ENCODE peak calls at places on chromosomes 16 and 17, in nine cellular contexts. One of them, this sample, is unnamed.

GRCh38 chr16:88804173-88804551 is 573 bp downstream of the CDT1 start:
- DNase-seq in heart right ventricle: no peak
- DNase-seq in HCT116: no peak
- DNase-seq in CD8-positive, alpha-beta memory T cell: no peak
- DNase-seq in AG10803: no peak
- DNase-seq in skeletal muscle cell: no peak
- DNase-seq in mesendoderm: no peak
- DNase-seq in right cardiac atrium: peak; percentile 68
- DNase-seq in HFF-Myc: no peak
- DNase-seq in this sample: no peak

GRCh38 chr17:39187152-39187830 is 10.2 kb downstream of the CACNB1 start:
- DNase-seq in CD8-positive, alpha-beta memory T cell: no peak
- DNase-seq in HFF-Myc: no peak
- DNase-seq in HCT116: no peak
- DNase-seq in skeletal muscle cell: no peak
- DNase-seq in AG10803: no peak
- DNase-seq in mesendoderm: no peak
- DNase-seq in right cardiac atrium: no peak
- DNase-seq in heart right ventricle: no peak
- DNase-seq in this sample: no peak

GRCh38 chr16:67179421-67180080 is 4.2 kb downstream of the MATCAP1 start:
- DNase-seq in CD8-positive, alpha-beta memory T cell: no peak
- DNase-seq in AG10803: no peak
- DNase-seq in mesendoderm: peak; percentile 29
- DNase-seq in heart right ventricle: no peak
- DNase-seq in HFF-Myc: no peak
- DNase-seq in right cardiac atrium: peak; percentile 45
- DNase-seq in HCT116: no peak
- DNase-seq in skeletal muscle cell: no peak
- DNase-seq in this sample: no peak

GRCh38 chr17:28577466-28577824 is 750 bp upstream of the ALDOC start:
- DNase-seq in heart right ventricle: no peak
- DNase-seq in CD8-positive, alpha-beta memory T cell: no peak
- DNase-seq in HFF-Myc: no peak
- DNase-seq in mesendoderm: no peak
- DNase-seq in right cardiac atrium: no peak
- DNase-seq in AG10803: no peak
- DNase-seq in skeletal muscle cell: no peak
- DNase-seq in HCT116: no peak
- DNase-seq in this sample: no peak

GRCh38 chr17:47199627-47200324 is 9.4 kb upstream of the MYL4 start:
- DNase-seq in CD8-positive, alpha-beta memory T cell: no peak
- DNase-seq in HCT116: no peak
- DNase-seq in AG10803: no peak
- DNase-seq in heart right ventricle: no peak
- DNase-seq in skeletal muscle cell: no peak
- DNase-seq in right cardiac atrium: no peak
- DNase-seq in HFF-Myc: no peak
- DNase-seq in mesendoderm: no peak
- DNase-seq in this sample: no peak

GRCh38 chr17:7704601-7705268 is at the start of gene EFNB3:
- DNase-seq in HFF-Myc: no peak
- DNase-seq in skeletal muscle cell: no peak
- DNase-seq in mesendoderm: peak; percentile 88
- DNase-seq in HCT116: no peak
- DNase-seq in heart right ventricle: no peak
- DNase-seq in CD8-positive, alpha-beta memory T cell: no peak
- DNase-seq in right cardiac atrium: no peak
- DNase-seq in AG10803: no peak
- DNase-seq in this sample: peak; percentile 83

GRCh38 chr17:81151039-81151677 is 14.1 kb upstream of the PVALEF start:
- DNase-seq in AG10803: no peak
- DNase-seq in CD8-positive, alpha-beta memory T cell: no peak
- DNase-seq in HFF-Myc: no peak
- DNase-seq in HCT116: no peak
- DNase-seq in heart right ventricle: no peak
- DNase-seq in mesendoderm: no peak
- DNase-seq in right cardiac atrium: peak; percentile 36
- DNase-seq in skeletal muscle cell: no peak
- DNase-seq in this sample: peak; percentile 57

GRCh38 chr16:90057738-90058173 is 19.4 kb downstream of the PRDM7 start:
- DNase-seq in HFF-Myc: peak; percentile 37
- DNase-seq in skeletal muscle cell: peak; percentile 52
- DNase-seq in mesendoderm: no peak
- DNase-seq in HCT116: peak; percentile 28
- DNase-seq in heart right ventricle: no peak
- DNase-seq in CD8-positive, alpha-beta memory T cell: no peak
- DNase-seq in right cardiac atrium: no peak
- DNase-seq in AG10803: peak; percentile 48
- DNase-seq in this sample: no peak

GRCh38 chr17:75460295-75460694 is 3.9 kb downstream of the TMEM94 start:
- DNase-seq in mesendoderm: no peak
- DNase-seq in skeletal muscle cell: no peak
- DNase-seq in CD8-positive, alpha-beta memory T cell: no peak
- DNase-seq in AG10803: no peak
- DNase-seq in HFF-Myc: no peak
- DNase-seq in right cardiac atrium: no peak
- DNase-seq in HCT116: no peak
- DNase-seq in heart right ventricle: no peak
- DNase-seq in this sample: no peak

GRCh38 chr16:15518412-15519351 is 84.3 kb downstream of the BMERB1 start:
- DNase-seq in AG10803: peak; percentile 75
- DNase-seq in HCT116: no peak
- DNase-seq in heart right ventricle: peak; percentile 28
- DNase-seq in mesendoderm: peak; percentile 41
- DNase-seq in skeletal muscle cell: no peak
- DNase-seq in right cardiac atrium: peak; percentile 87
- DNase-seq in HFF-Myc: no peak
- DNase-seq in CD8-positive, alpha-beta memory T cell: no peak
- DNase-seq in this sample: peak; percentile 34

GRCh38 chr17:32634167-32634566 is 147.4 kb downstream of the CDK5R1 start:
- DNase-seq in HCT116: no peak
- DNase-seq in right cardiac atrium: peak; percentile 32
- DNase-seq in CD8-positive, alpha-beta memory T cell: no peak
- DNase-seq in skeletal muscle cell: no peak
- DNase-seq in HFF-Myc: no peak
- DNase-seq in heart right ventricle: no peak
- DNase-seq in mesendoderm: no peak
- DNase-seq in AG10803: no peak
- DNase-seq in this sample: no peak

GRCh38 chr16:67040906-67041305 is 12.0 kb downstream of the CBFB start:
- DNase-seq in AG10803: peak; percentile 30
- DNase-seq in HFF-Myc: no peak
- DNase-seq in CD8-positive, alpha-beta memory T cell: no peak
- DNase-seq in skeletal muscle cell: no peak
- DNase-seq in mesendoderm: no peak
- DNase-seq in HCT116: no peak
- DNase-seq in right cardiac atrium: no peak
- DNase-seq in heart right ventricle: no peak
- DNase-seq in this sample: no peak

GRCh38 chr17:81031571-81032550 is 3.1 kb upstream of the BAIAP2 start:
- DNase-seq in mesendoderm: no peak
- DNase-seq in right cardiac atrium: peak; percentile 72
- DNase-seq in CD8-positive, alpha-beta memory T cell: no peak
- DNase-seq in HCT116: no peak
- DNase-seq in heart right ventricle: no peak
- DNase-seq in HFF-Myc: no peak
- DNase-seq in skeletal muscle cell: no peak
- DNase-seq in AG10803: no peak
- DNase-seq in this sample: peak; percentile 79

GRCh38 chr17:70535986-70536385 is 366.7 kb downstream of the KCNJ2 start:
- DNase-seq in CD8-positive, alpha-beta memory T cell: no peak
- DNase-seq in heart right ventricle: no peak
- DNase-seq in HCT116: no peak
- DNase-seq in mesendoderm: no peak
- DNase-seq in HFF-Myc: no peak
- DNase-seq in right cardiac atrium: no peak
- DNase-seq in skeletal muscle cell: no peak
- DNase-seq in AG10803: peak; percentile 8
- DNase-seq in this sample: no peak

GRCh38 chr17:34126965-34127364 is 128.1 kb upstream of the CCL2 start:
- DNase-seq in heart right ventricle: no peak
- DNase-seq in mesendoderm: no peak
- DNase-seq in HFF-Myc: no peak
- DNase-seq in skeletal muscle cell: no peak
- DNase-seq in CD8-positive, alpha-beta memory T cell: no peak
- DNase-seq in HCT116: no peak
- DNase-seq in AG10803: no peak
- DNase-seq in right cardiac atrium: no peak
- DNase-seq in this sample: no peak

GRCh38 chr17:78535285-78536197 is 41.7 kb downstream of the DNAH17 start:
- DNase-seq in skeletal muscle cell: no peak
- DNase-seq in heart right ventricle: no peak
- DNase-seq in CD8-positive, alpha-beta memory T cell: no peak
- DNase-seq in HFF-Myc: no peak
- DNase-seq in mesendoderm: no peak
- DNase-seq in right cardiac atrium: peak; percentile 14
- DNase-seq in HCT116: no peak
- DNase-seq in AG10803: no peak
- DNase-seq in this sample: no peak

GRCh38 chr16:47463771-47464624 is 2.9 kb downstream of the PHKB start:
- DNase-seq in AG10803: peak; percentile 16
- DNase-seq in mesendoderm: no peak
- DNase-seq in skeletal muscle cell: no peak
- DNase-seq in HCT116: no peak
- DNase-seq in right cardiac atrium: no peak
- DNase-seq in heart right ventricle: no peak
- DNase-seq in HFF-Myc: no peak
- DNase-seq in CD8-positive, alpha-beta memory T cell: no peak
- DNase-seq in this sample: no peak

GRCh38 chr16:84741351-84741791 is 41.6 kb downstream of the USP10 start:
- DNase-seq in AG10803: peak; percentile 37
- DNase-seq in mesendoderm: no peak
- DNase-seq in heart right ventricle: no peak
- DNase-seq in skeletal muscle cell: no peak
- DNase-seq in right cardiac atrium: no peak
- DNase-seq in CD8-positive, alpha-beta memory T cell: no peak
- DNase-seq in HFF-Myc: peak; percentile 56
- DNase-seq in HCT116: no peak
- DNase-seq in this sample: no peak

GRCh38 chr16:46629331-46629843 is 8.2 kb upstream of the SHCBP1 start:
- DNase-seq in CD8-positive, alpha-beta memory T cell: no peak
- DNase-seq in mesendoderm: peak; percentile 80
- DNase-seq in skeletal muscle cell: no peak
- DNase-seq in HFF-Myc: peak; percentile 41
- DNase-seq in heart right ventricle: no peak
- DNase-seq in right cardiac atrium: peak; percentile 53
- DNase-seq in AG10803: peak; percentile 57
- DNase-seq in HCT116: peak; percentile 59
- DNase-seq in this sample: no peak

GRCh38 chr16:67406111-67406593 is 10.1 kb downstream of the ZDHHC1 start:
- DNase-seq in heart right ventricle: peak; percentile 51
- DNase-seq in mesendoderm: no peak
- DNase-seq in HCT116: no peak
- DNase-seq in AG10803: peak; percentile 62
- DNase-seq in HFF-Myc: no peak
- DNase-seq in right cardiac atrium: peak; percentile 87
- DNase-seq in CD8-positive, alpha-beta memory T cell: no peak
- DNase-seq in skeletal muscle cell: no peak
- DNase-seq in this sample: peak; percentile 68

GRCh38 chr17:11144358-11145233 is 96.4 kb upstream of the SHISA6 start:
- DNase-seq in mesendoderm: peak; percentile 70
- DNase-seq in HFF-Myc: peak; percentile 0
- DNase-seq in right cardiac atrium: peak; percentile 35
- DNase-seq in HCT116: no peak
- DNase-seq in CD8-positive, alpha-beta memory T cell: no peak
- DNase-seq in skeletal muscle cell: no peak
- DNase-seq in AG10803: peak; percentile 34
- DNase-seq in heart right ventricle: no peak
- DNase-seq in this sample: no peak

GRCh38 chr16:2770057-2770780 is 6.9 kb downstream of the ELOB start:
- DNase-seq in skeletal muscle cell: no peak
- DNase-seq in HFF-Myc: no peak
- DNase-seq in heart right ventricle: no peak
- DNase-seq in right cardiac atrium: no peak
- DNase-seq in CD8-positive, alpha-beta memory T cell: no peak
- DNase-seq in mesendoderm: peak; percentile 41
- DNase-seq in AG10803: no peak
- DNase-seq in HCT116: no peak
- DNase-seq in this sample: no peak

GRCh38 chr17:6872941-6873340 is 41.4 kb upstream of the TEKT1 start:
- DNase-seq in skeletal muscle cell: no peak
- DNase-seq in CD8-positive, alpha-beta memory T cell: no peak
- DNase-seq in right cardiac atrium: no peak
- DNase-seq in HFF-Myc: no peak
- DNase-seq in AG10803: no peak
- DNase-seq in HCT116: no peak
- DNase-seq in heart right ventricle: no peak
- DNase-seq in mesendoderm: no peak
- DNase-seq in this sample: no peak

GRCh38 chr16:85654251-85655115 is 34.3 kb downstream of the GINS2 start:
- DNase-seq in CD8-positive, alpha-beta memory T cell: no peak
- DNase-seq in mesendoderm: no peak
- DNase-seq in heart right ventricle: peak; percentile 13
- DNase-seq in AG10803: no peak
- DNase-seq in HCT116: no peak
- DNase-seq in HFF-Myc: no peak
- DNase-seq in right cardiac atrium: peak; percentile 62
- DNase-seq in skeletal muscle cell: no peak
- DNase-seq in this sample: peak; percentile 75

GRCh38 chr17:51365090-51365489 is 104.7 kb downstream of the UTP18 start:
- DNase-seq in skeletal muscle cell: no peak
- DNase-seq in mesendoderm: no peak
- DNase-seq in HFF-Myc: no peak
- DNase-seq in AG10803: no peak
- DNase-seq in HCT116: no peak
- DNase-seq in CD8-positive, alpha-beta memory T cell: no peak
- DNase-seq in right cardiac atrium: no peak
- DNase-seq in heart right ventricle: no peak
- DNase-seq in this sample: no peak

GRCh38 chr16:30778549-30779244 is 8.3 kb downstream of the ZNF629 start:
- DNase-seq in CD8-positive, alpha-beta memory T cell: no peak
- DNase-seq in HCT116: no peak
- DNase-seq in skeletal muscle cell: no peak
- DNase-seq in HFF-Myc: no peak
- DNase-seq in mesendoderm: peak; percentile 44
- DNase-seq in heart right ventricle: no peak
- DNase-seq in AG10803: no peak
- DNase-seq in right cardiac atrium: no peak
- DNase-seq in this sample: no peak

GRCh38 chr17:82388223-82388921 is 16.8 kb downstream of the UTS2R start:
- DNase-seq in mesendoderm: peak; percentile 5
- DNase-seq in heart right ventricle: no peak
- DNase-seq in skeletal muscle cell: no peak
- DNase-seq in HCT116: no peak
- DNase-seq in CD8-positive, alpha-beta memory T cell: no peak
- DNase-seq in right cardiac atrium: peak; percentile 78
- DNase-seq in AG10803: no peak
- DNase-seq in HFF-Myc: no peak
- DNase-seq in this sample: peak; percentile 89

GRCh38 chr17:50150354-50151040 is at the start of gene PPP1R9B:
- DNase-seq in HCT116: no peak
- DNase-seq in CD8-positive, alpha-beta memory T cell: no peak
- DNase-seq in skeletal muscle cell: no peak
- DNase-seq in mesendoderm: no peak
- DNase-seq in heart right ventricle: peak; percentile 20
- DNase-seq in AG10803: no peak
- DNase-seq in right cardiac atrium: peak; percentile 58
- DNase-seq in HFF-Myc: no peak
- DNase-seq in this sample: no peak

GRCh38 chr17:65963179-65963578 is 228.8 kb downstream of the CEP112 start:
- DNase-seq in CD8-positive, alpha-beta memory T cell: no peak
- DNase-seq in skeletal muscle cell: no peak
- DNase-seq in right cardiac atrium: no peak
- DNase-seq in HFF-Myc: no peak
- DNase-seq in HCT116: no peak
- DNase-seq in mesendoderm: no peak
- DNase-seq in AG10803: no peak
- DNase-seq in heart right ventricle: no peak
- DNase-seq in this sample: no peak

GRCh38 chr16:61148930-61149329 is 887.3 kb downstream of the CDH8 start:
- DNase-seq in right cardiac atrium: no peak
- DNase-seq in HFF-Myc: no peak
- DNase-seq in mesendoderm: peak; percentile 38
- DNase-seq in HCT116: no peak
- DNase-seq in CD8-positive, alpha-beta memory T cell: no peak
- DNase-seq in heart right ventricle: no peak
- DNase-seq in AG10803: no peak
- DNase-seq in skeletal muscle cell: no peak
- DNase-seq in this sample: no peak

GRCh38 chr17:2191785-2192184 is 111.8 kb downstream of the SMG6 start:
- DNase-seq in heart right ventricle: no peak
- DNase-seq in CD8-positive, alpha-beta memory T cell: no peak
- DNase-seq in HFF-Myc: no peak
- DNase-seq in mesendoderm: no peak
- DNase-seq in AG10803: no peak
- DNase-seq in skeletal muscle cell: no peak
- DNase-seq in HCT116: no peak
- DNase-seq in right cardiac atrium: no peak
- DNase-seq in this sample: no peak

This sample was measured in upper lobe of left lung.